ENCODE peak calls at places on chromosome 3, in four cellular contexts. P, C, Z and V are unnamed samples.

GRCh38 chr3:71282976-71283375 is 300.6 kb downstream of the FOXP1 start:
- DNase-seq in C (no peak), Z (no peak), P (no peak), V (no peak)

GRCh38 chr3:121574449-121574848 is 6.7 kb downstream of the ARGFX start:
- DNase-seq in C (peak), Z (no peak), P (peak), V (peak)

GRCh38 chr3:155701882-155702465 is 42.9 kb downstream of the PLCH1 start:
- DNase-seq in Z (no peak), P (peak), C (peak), V (peak)

GRCh38 chr3:28334552-28334951 is 14.0 kb upstream of the ZCWPW2 start:
- DNase-seq in P (no peak), Z (no peak), C (no peak), V (no peak)

GRCh38 chr3:71238267-71238985 is 345.1 kb downstream of the FOXP1 start:
- DNase-seq in P (no peak), Z (no peak), C (no peak), V (no peak)

GRCh38 chr3:65946438-65946837 is 92.3 kb downstream of the MAGI1 start:
- DNase-seq in Z (no peak), C (no peak), P (no peak), V (no peak)

GRCh38 chr3:60365360-60365759 is 885.9 kb downstream of the FHIT start:
- DNase-seq in Z (no peak), C (no peak), P (no peak), V (no peak)

GRCh38 chr3:138862531-138862923 is 27.8 kb upstream of the PIK3CB start:
- DNase-seq in Z (no peak), P (peak), C (no peak), V (no peak)

GRCh38 chr3:124680521-124680920 is 49.7 kb upstream of the UMPS start:
- DNase-seq in P (no peak), C (no peak), Z (no peak), V (no peak)

GRCh38 chr3:14458434-14459280 is 56.3 kb downstream of the SLC6A6 start:
- DNase-seq in P (no peak), Z (no peak), C (no peak), V (no peak)

GRCh38 chr3:128173849-128174248 is 20.6 kb downstream of the EEFSEC start:
- DNase-seq in C (no peak), P (no peak), Z (no peak), V (peak)

GRCh38 chr3:169453256-169454059 is 210.1 kb downstream of the MECOM start:
- DNase-seq in Z (no peak), P (no peak), C (no peak), V (no peak)

GRCh38 chr3:183449391-183449790 is 21.0 kb upstream of the MCF2L2 start:
- DNase-seq in Z (no peak), P (no peak), C (peak), V (peak)

GRCh38 chr3:185313693-185314246 is 49.2 kb upstream of the MAP3K13 start:
- DNase-seq in P (no peak), Z (no peak), C (no peak), V (no peak)

GRCh38 chr3:157058392-157059071 is 101.4 kb downstream of the CCNL1 start:
- DNase-seq in Z (no peak), C (no peak), P (no peak), V (no peak)

GRCh38 chr3:17670749-17671148 is 71.7 kb downstream of the TBC1D5 start:
- DNase-seq in C (no peak), Z (no peak), P (no peak), V (no peak)

GRCh38 chr3:127761101-127761802 is 61.1 kb downstream of the MGLL start:
- DNase-seq in C (no peak), Z (no peak), P (no peak), V (no peak)

GRCh38 chr3:112773864-112774263 is 72.8 kb downstream of the CD200R1L start:
- DNase-seq in P (peak), C (no peak), Z (peak), V (no peak)

GRCh38 chr3:150970665-150971327 is 1.7 kb downstream of the CLRN1 start:
- DNase-seq in C (no peak), P (peak), Z (no peak), V (no peak)

GRCh38 chr3:169953462-169954141 is 13.0 kb upstream of the SEC62 start:
- DNase-seq in C (no peak), P (no peak), Z (no peak), V (no peak)

GRCh38 chr3:55434789-55435188 is 52.3 kb downstream of the WNT5A start:
- DNase-seq in C (peak), P (peak), Z (no peak), V (no peak)

GRCh38 chr3:127392146-127392470 is 104.3 kb upstream of the PRR20G start:
- DNase-seq in P (no peak), C (no peak), Z (no peak), V (no peak)

GRCh38 chr3:49566312-49566711 is 12.0 kb downstream of the BSN start:
- DNase-seq in P (peak), C (no peak), Z (no peak), V (no peak)

GRCh38 chr3:87082806-87083440 is 92.0 kb upstream of the VGLL3 start:
- DNase-seq in P (peak), Z (no peak), C (no peak), V (peak)

GRCh38 chr3:116678853-116679252 is 30.7 kb upstream of the TUSC7 start:
- DNase-seq in Z (no peak), P (no peak), C (no peak), V (no peak)

GRCh38 chr3:190281308-190282051 is 40.8 kb downstream of the CLDN1 start:
- DNase-seq in C (no peak), Z (no peak), P (no peak), V (peak)

GRCh38 chr3:197398301-197398878 is 100.0 kb upstream of the DLG1 start:
- DNase-seq in Z (no peak), P (no peak), C (no peak), V (no peak)

GRCh38 chr3:38549082-38549481 is 52.9 kb downstream of the EXOG start:
- DNase-seq in C (no peak), Z (no peak), P (no peak), V (no peak)
- TF ChIP-seq CHD4 in C (no peak), Z (no peak), P (no peak), V (no peak)

GRCh38 chr3:11534783-11535081 is 109.0 kb downstream of the VGLL4 start:
- DNase-seq in Z (no peak), C (no peak), P (no peak), V (no peak)

GRCh38 chr3:11536936-11537612 is 106.6 kb downstream of the VGLL4 start:
- DNase-seq in P (no peak), C (no peak), Z (no peak), V (no peak)

GRCh38 chr3:11534011-11534782 is 109.5 kb downstream of the VGLL4 start:
- DNase-seq in P (no peak), Z (no peak), C (no peak), V (no peak)

GRCh38 chr3:11536132-11536935 is 107.4 kb downstream of the VGLL4 start:
- DNase-seq in C (no peak), Z (no peak), P (no peak), V (peak)

DNA sequence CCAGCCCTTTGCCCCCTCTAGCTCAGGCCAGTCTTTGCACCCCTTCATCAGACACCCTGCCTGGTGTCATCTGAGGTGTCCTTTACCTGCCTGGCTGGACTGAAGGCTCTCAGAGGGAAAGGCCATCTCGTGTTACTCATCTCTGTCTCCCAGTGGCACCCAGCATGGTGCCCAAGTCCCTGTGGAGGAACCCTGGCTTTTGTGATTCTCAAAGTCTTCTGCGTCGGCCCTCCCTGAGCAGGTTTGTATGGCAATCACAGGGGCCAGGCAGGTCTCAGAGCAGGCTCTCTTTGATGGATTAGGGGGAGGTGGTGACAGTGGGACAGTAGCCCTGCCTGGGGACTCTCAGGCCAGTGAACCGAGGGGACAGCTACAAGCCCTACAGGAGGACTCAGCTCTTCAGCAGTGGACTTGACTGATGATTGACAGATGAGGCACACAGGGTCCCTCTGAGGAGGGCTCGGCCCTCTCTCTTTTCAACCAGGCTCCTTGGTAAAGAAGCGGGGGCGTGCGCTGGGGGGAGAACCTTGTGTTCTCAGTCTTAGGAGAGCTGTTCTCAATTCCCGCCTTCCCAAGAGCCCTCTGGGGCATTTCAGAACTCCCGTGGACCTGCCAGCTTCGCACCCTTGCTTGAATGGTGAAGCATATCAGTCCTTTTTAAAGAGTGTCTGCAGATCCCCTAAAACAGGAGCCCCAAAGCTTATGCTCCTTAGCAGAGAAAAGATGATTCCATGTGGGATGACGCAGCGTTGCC is 108.3 kb downstream of the VGLL4 start:
- DNase-seq in Z (no peak), C (no peak), P (no peak), V (no peak)
- TF ChIP-seq CHD4 in Z (no peak), C (no peak), P (no peak), V (no peak)

GRCh38 chr3:160981217-160981938 is 123.8 kb downstream of the B3GALNT1 start:
- DNase-seq in C (no peak), Z (peak), P (no peak), V (no peak)
- TF ChIP-seq CHD4 in C (no peak), Z (no peak), P (no peak), V (no peak)

GRCh38 chr3:99753268-99753975 is 64.2 kb upstream of the CMSS1 start:
- DNase-seq in Z (peak), C (peak), P (peak), V (peak)
- TF ChIP-seq CHD4 in Z (no peak), C (no peak), P (no peak), V (no peak)

GRCh38 chr3:101995371-101996046 is 146.2 kb downstream of the NFKBIZ start:
- DNase-seq in P (no peak), C (no peak), Z (no peak), V (no peak)

GRCh38 chr3:101992861-101993260 is 143.5 kb downstream of the NFKBIZ start:
- DNase-seq in P (no peak), Z (no peak), C (no peak), V (no peak)

GRCh38 chr3:101996832-101997231 is 147.5 kb downstream of the NFKBIZ start:
- DNase-seq in Z (no peak), C (no peak), P (no peak), V (no peak)

GRCh38 chr3:101998256-101998926 is 149.1 kb downstream of the NFKBIZ start:
- DNase-seq in P (peak), C (no peak), Z (no peak), V (no peak)

DNA sequence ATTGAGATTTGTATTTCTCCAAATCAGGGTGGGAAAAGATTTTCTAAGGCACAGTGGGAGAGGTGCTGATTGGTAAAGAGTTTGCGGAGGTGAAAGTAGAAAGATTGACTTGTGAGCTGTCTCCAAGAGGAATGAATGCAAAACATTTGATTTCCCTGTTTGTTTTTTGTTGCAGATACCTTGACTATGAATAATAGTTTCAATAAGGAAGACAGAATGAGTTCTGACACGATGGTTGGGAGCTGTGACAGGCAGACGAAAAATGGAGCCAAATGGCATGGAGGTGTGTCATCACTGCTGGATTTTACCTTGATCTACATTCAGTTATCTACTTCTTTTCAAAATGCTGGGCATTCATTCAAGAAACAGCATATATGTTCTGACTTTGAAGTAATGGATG is 145.1 kb downstream of the NFKBIZ start:
- DNase-seq in P (no peak), Z (no peak), C (no peak), V (no peak)
- TF ChIP-seq CHD4 in P (no peak), Z (no peak), C (no peak), V (no peak)

DNA sequence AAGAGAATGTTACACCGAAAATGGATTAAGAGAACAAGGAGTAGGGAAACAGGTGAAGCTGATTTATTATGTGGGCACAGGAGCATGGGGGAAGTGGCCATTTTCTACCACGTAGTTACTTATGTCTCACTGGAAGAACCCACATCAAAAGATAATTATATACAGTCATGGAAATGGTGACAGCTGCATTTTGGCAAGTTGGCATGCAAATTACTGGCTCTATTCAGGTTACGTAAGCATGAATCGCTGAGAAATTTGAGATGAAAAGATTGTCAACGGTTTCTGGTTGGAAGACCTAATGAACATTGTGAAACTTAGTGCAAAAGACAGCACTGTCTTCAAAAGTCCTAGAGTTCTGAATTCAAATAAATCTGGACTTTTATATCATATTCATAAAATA is 567.6 kb downstream of the ZPLD1 start:
- DNase-seq in P (no peak), C (no peak), Z (no peak), V (no peak)
- TF ChIP-seq CHD4 in P (no peak), C (no peak), Z (no peak), V (no peak)

GRCh38 chr3:192835818-192836468 is 81.7 kb downstream of the MB21D2 start:
- DNase-seq in C (no peak), P (no peak), Z (no peak), V (no peak)

GRCh38 chr3:192834428-192834827 is 83.2 kb downstream of the MB21D2 start:
- DNase-seq in P (no peak), Z (no peak), C (no peak), V (no peak)

GRCh38 chr3:192831111-192831644 is 86.5 kb downstream of the MB21D2 start:
- DNase-seq in Z (no peak), P (no peak), C (no peak), V (no peak)

GRCh38 chr3:192831801-192832347 is 85.8 kb downstream of the MB21D2 start:
- DNase-seq in C (no peak), P (no peak), Z (no peak), V (no peak)

DNA sequence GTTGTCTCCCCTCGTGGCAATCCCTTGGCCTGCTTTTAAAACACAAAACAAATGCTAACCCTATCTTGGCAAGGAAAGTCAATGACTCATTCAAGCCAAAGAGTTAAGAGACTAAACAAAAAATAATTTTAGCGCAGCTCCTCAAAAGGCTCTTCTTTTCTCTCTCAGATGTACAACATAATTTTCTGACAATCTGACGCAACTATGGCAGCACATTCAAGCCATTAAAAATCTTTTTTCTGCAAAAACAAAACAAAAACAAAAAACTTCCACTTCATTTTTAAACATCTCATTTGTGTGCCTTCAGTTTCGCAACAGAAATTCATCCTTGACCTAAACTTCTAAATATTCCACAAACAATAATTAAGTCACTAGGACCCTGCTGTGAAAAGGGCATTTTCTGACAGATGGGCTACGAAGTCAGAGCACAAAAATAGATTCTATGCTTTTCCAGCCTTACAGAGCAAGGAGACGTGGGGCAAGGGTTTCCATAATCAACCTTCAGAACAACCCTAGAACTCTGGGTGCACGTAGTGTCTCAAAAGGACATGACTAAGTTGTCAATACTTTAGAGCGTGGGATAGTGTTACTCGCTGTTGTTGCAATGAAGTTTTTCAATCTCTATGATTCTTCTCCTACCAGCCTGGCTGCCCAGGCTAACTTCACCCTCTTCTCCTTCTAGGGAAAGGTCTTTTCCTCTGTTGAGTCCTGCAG is 84.3 kb downstream of the MB21D2 start:
- DNase-seq in C (no peak), Z (no peak), P (peak), V (no peak)
- TF ChIP-seq CHD4 in C (no peak), Z (no peak), P (no peak), V (no peak)